ENCODE peak calls at places on chromosomes 7 and 10, in six cellular contexts. S, X, L, G, N and H are unnamed samples.

GRCh38 chr10:70063418-70064098 is 10.9 kb downstream of the MACROH2A2 start:
- DNase-seq in G (no peak), N (no peak), X (no peak), S (no peak), L (no peak), H (no peak)

GRCh38 chr10:59804220-59804619 is 51.0 kb upstream of the MRLN start:
- DNase-seq in X (no peak), G (no peak), N (no peak), L (no peak), S (no peak), H (no peak)

GRCh38 chr7:135326636-135327280 is 93.1 kb downstream of the STRA8 start:
- DNase-seq in S (no peak), N (no peak), X (no peak), G (no peak), L (no peak), H (no peak)

GRCh38 chr10:93436577-93436976 is 45.6 kb downstream of the MYOF start:
- DNase-seq in L (no peak), N (no peak), X (no peak), S (no peak), G (no peak), H (no peak)

GRCh38 chr7:8286118-8286517 is 24.2 kb upstream of the ICA1 start:
- DNase-seq in S (no peak), X (no peak), G (no peak), N (no peak), L (no peak), H (no peak)

GRCh38 chr10:82308641-82309040 is 433.6 kb downstream of the NRG3 start:
- DNase-seq in G (no peak), N (no peak), X (no peak), S (no peak), L (no peak), H (no peak)

GRCh38 chr10:29859521-29860130 is 199.8 kb downstream of the JCAD start:
- DNase-seq in X (no peak), N (no peak), G (no peak), L (no peak), S (no peak), H (no peak)

GRCh38 chr7:47804767-47805545 is 143.3 kb downstream of the PKD1L1 start:
- DNase-seq in G (no peak), N (no peak), X (no peak), S (no peak), L (no peak), H (no peak)

GRCh38 chr7:3446786-3447185 is 145.7 kb downstream of the SDK1 start:
- DNase-seq in G (no peak), L (no peak), N (no peak), X (no peak), S (no peak), H (no peak)

GRCh38 chr7:1671876-1672451 is 1.9 kb downstream of the ELFN1 start:
- DNase-seq in N (no peak), L (no peak), S (no peak), G (no peak), X (no peak), H (no peak)

GRCh38 chr10:59337254-59337653 is 25.1 kb downstream of the FAM13C start:
- DNase-seq in N (no peak), L (no peak), S (peak; percentile 21), G (no peak), X (no peak), H (no peak)

GRCh38 chr10:33487014-33487776 is 152.7 kb upstream of the NRP1 start:
- DNase-seq in S (no peak), G (no peak), X (no peak), L (no peak), N (peak; percentile 5), H (no peak)

GRCh38 chr10:60573342-60573741 is 183.7 kb upstream of the ANK3 start:
- DNase-seq in G (no peak), X (no peak), S (no peak), L (no peak), N (no peak), H (no peak)

GRCh38 chr7:159028456-159029401 is 115.9 kb downstream of the VIPR2 start:
- DNase-seq in N (no peak), G (no peak), S (no peak), L (no peak), X (no peak), H (no peak)

GRCh38 chr10:127934383-127934782 is 27.5 kb downstream of the PTPRE start:
- DNase-seq in S (no peak), G (no peak), L (no peak), X (no peak), N (no peak), H (no peak)

GRCh38 chr7:74656421-74656910 is 1.1 kb upstream of the GTF2I start:
- DNase-seq in G (no peak), L (peak; percentile 82), X (no peak), N (no peak), S (peak; percentile 51), H (peak; percentile 31)

GRCh38 chr10:29841724-29842649 is 207.2 kb upstream of the SVIL start:
- DNase-seq in N (no peak), S (peak; percentile 56), G (no peak), X (no peak), L (no peak), H (no peak)

GRCh38 chr7:46569117-46569433 is 648.0 kb upstream of the IGFBP3 start:
- DNase-seq in G (no peak), S (peak; percentile 3), N (no peak), L (no peak), X (no peak), H (no peak)

GRCh38 chr7:136874393-136875032 is 6.1 kb downstream of the CHRM2 start:
- DNase-seq in G (no peak), S (peak; percentile 20), X (no peak), N (no peak), L (peak; percentile 57), H (no peak)

GRCh38 chr10:106991084-106991483 is 173.4 kb downstream of the SORCS1 start:
- DNase-seq in G (no peak), L (no peak), N (no peak), X (no peak), S (no peak), H (no peak)

GRCh38 chr7:7673240-7673550 is 32.6 kb downstream of the UMAD1 start:
- DNase-seq in X (no peak), G (no peak), N (no peak), S (no peak), L (no peak), H (no peak)

GRCh38 chr7:561631-562393 is 42.2 kb upstream of the PDGFA start:
- DNase-seq in L (no peak), S (no peak), N (no peak), G (no peak), X (no peak), H (no peak)

GRCh38 chr7:83457022-83457892 is 191.7 kb downstream of the SEMA3E start:
- DNase-seq in S (no peak), L (no peak), G (no peak), X (no peak), N (no peak), H (no peak)

GRCh38 chr7:27680610-27681009 is 17.9 kb upstream of the HIBADH start:
- DNase-seq in G (no peak), S (no peak), X (no peak), L (no peak), N (no peak), H (no peak)

GRCh38 chr7:30934225-30934624 is 22.6 kb downstream of the AQP1 start:
- DNase-seq in X (no peak), S (no peak), N (no peak), G (no peak), L (no peak), H (no peak)

GRCh38 chr7:14207711-14208110 is 218.2 kb upstream of the ETV1 start:
- DNase-seq in G (no peak), N (no peak), L (no peak), X (no peak), S (no peak), H (no peak)

GRCh38 chr7:111744501-111745155 is 182.3 kb upstream of the IMMP2L start:
- DNase-seq in G (no peak), L (no peak), X (no peak), S (no peak), N (no peak), H (no peak)

GRCh38 chr10:96832721-96833219 is 672 bp downstream of the LCOR start:
- DNase-seq in X (no peak), L (peak; percentile 83), S (peak; percentile 58), G (no peak), N (peak; percentile 85), H (peak; percentile 87)

DNA sequence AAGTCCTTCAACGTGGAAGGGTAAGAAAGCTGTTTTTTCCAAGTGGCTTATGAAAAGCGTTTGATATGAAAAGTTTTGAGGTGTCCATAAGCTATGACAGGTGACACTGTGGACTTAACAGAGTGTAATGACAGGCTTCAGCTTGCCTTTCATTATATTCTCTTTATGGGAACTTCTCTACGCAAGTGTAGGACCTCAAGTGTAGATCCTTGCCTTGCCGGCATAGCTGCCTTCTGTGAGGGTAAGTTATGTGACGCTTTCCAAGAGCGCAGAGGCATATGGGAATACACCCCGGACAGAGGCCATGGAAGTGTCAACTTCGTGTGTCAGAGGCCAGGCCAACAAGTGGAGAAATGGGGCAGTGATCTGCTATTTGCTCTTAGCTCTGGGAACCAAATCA is 91.9 kb downstream of the GALNT11 start:
- DNase-seq in L (no peak), G (no peak), N (no peak), S (no peak), X (no peak), H (no peak)
- TF ChIP-seq TAF1 in L (no peak), G (no peak), N (no peak), S (no peak), X (no peak), H (no peak)

GRCh38 chr7:56106108-56107073 is at the start of gene CHCHD2:
- DNase-seq in G (peak; percentile 95), X (peak; percentile 83), L (peak; percentile 99), S (peak; percentile 98), N (peak; percentile 86), H (peak; percentile 90)
- TF ChIP-seq POLR2A in G (peak; percentile 96), X (no peak), L (peak; percentile 98), S (peak; percentile 52), N (peak; percentile 84), H (peak; percentile 90)

GRCh38 chr7:54882121-54882520 is 123.1 kb upstream of the SEC61G start:
- DNase-seq in G (no peak), S (no peak), X (no peak), N (no peak), L (no peak), H (no peak)
- TF ChIP-seq TAF1 in G (no peak), S (no peak), X (no peak), N (no peak), L (no peak), H (no peak)

GRCh38 chr10:119029613-119030420 is at the start of gene NANOS1:
- DNase-seq in L (no peak), X (no peak), N (no peak), S (no peak), G (no peak), H (no peak)
- TF ChIP-seq POLR2A in L (no peak), X (peak; percentile 74), N (no peak), S (peak; percentile 35), G (peak; percentile 53), H (no peak)

GRCh38 chr7:106023369-106024322 is 60.6 kb downstream of the CDHR3 start:
- DNase-seq in G (peak; percentile 17), X (no peak), L (peak; percentile 56), S (no peak), N (no peak), H (no peak)
- TF ChIP-seq TAF1 in G (no peak), X (no peak), L (no peak), S (no peak), N (no peak), H (no peak)